ENCODE peak calls at places on chromosome 1, in nine cellular contexts. E, B, V, T, F, N, Q, J and M are unnamed samples.

GRCh38 chr1:36656271-36656670 is 173.6 kb upstream of the CSF3R start:
- DNase-seq in V (no peak), E (no peak), N (no peak), B (no peak), Q (no peak), F (no peak), J (no peak), T (no peak), M (no peak)

GRCh38 chr1:217528271-217528670 is 102.6 kb downstream of the GPATCH2 start:
- DNase-seq in Q (peak), T (peak), J (no peak), F (no peak), E (no peak), B (no peak), V (no peak), N (no peak), M (no peak)

GRCh38 chr1:54253480-54253879 is 53.5 kb downstream of the MRPL37 start:
- DNase-seq in F (peak), N (peak), V (no peak), Q (peak), B (no peak), T (peak), J (peak), E (no peak), M (no peak)

GRCh38 chr1:84223751-84224432 is 77.6 kb upstream of the SAMD13 start:
- DNase-seq in Q (no peak), V (no peak), N (no peak), B (no peak), T (peak), E (no peak), J (no peak), F (no peak), M (no peak)

GRCh38 chr1:159851386-159851785 is 11.1 kb downstream of the VSIG8 start:
- DNase-seq in N (no peak), J (no peak), T (no peak), F (no peak), Q (no peak), E (no peak), B (no peak), V (peak), M (no peak)

GRCh38 chr1:230542681-230543080 is 99.6 kb upstream of the COG2 start:
- DNase-seq in T (no peak), V (no peak), N (no peak), B (no peak), J (no peak), F (no peak), Q (no peak), E (no peak), M (no peak)

GRCh38 chr1:159938221-159938852 is 7.1 kb downstream of the IGSF9 start:
- DNase-seq in T (no peak), F (no peak), J (no peak), V (no peak), E (no peak), B (no peak), N (no peak), Q (no peak), M (no peak)

GRCh38 chr1:45867697-45868346 is 64.4 kb downstream of the MAST2 start:
- DNase-seq in N (no peak), Q (no peak), T (no peak), B (no peak), J (no peak), E (no peak), V (peak), F (no peak), M (no peak)

DNA sequence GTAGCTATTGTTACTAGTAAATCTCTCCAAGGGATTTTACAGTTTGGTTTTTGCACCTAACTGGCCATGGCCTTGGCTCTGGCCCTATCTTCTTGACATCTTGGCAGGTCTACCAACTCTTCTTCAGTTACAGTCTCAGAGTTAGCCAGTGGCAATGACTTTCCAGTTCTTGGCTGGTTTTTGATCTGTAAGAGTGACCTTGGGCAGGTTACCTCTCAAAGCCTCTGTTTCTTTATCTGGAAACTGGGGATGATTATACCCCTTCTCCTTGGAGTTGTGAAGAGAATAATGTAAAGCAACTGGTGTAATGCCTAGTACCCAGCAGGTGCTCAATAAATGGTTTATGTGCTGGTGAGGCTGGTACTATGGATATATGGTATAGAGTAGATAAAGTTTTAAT is 6.7 kb downstream of the PHGDH start:
- DNase-seq in B (no peak), N (no peak), V (no peak), F (no peak), T (no peak), J (no peak), Q (no peak), E (no peak), M (no peak)
- TF ChIP-seq CTCF in B (no peak), N (no peak), V (no peak), F (no peak), T (no peak), J (no peak), Q (no peak), E (no peak), M (no peak)

DNA sequence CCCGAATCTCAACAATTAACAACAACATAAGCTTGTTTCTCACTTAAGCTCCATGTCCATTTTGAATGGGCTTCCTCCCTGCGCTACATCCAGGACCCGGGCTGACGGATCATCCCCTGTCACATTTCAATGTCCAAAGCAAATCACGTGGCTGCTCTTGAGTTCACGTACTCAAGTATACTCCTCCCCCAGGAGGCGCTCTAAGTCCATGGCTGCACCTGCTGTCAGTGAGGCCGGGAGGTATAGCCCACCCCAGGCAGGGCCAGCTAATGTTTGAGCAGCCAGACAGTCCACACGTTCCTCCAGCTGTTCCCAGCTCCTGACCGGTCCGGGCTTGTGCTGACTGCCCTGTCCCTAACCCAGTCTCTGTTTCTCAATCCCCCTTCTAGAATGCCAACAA is 220.8 kb downstream of the SLC35F3 start:
- DNase-seq in J (no peak), B (peak), F (no peak), Q (no peak), N (no peak), T (peak), E (no peak), V (peak), M (no peak)
- TF ChIP-seq CTCF in J (no peak), B (no peak), F (no peak), Q (peak), N (peak), T (no peak), E (no peak), V (peak), M (no peak)

DNA sequence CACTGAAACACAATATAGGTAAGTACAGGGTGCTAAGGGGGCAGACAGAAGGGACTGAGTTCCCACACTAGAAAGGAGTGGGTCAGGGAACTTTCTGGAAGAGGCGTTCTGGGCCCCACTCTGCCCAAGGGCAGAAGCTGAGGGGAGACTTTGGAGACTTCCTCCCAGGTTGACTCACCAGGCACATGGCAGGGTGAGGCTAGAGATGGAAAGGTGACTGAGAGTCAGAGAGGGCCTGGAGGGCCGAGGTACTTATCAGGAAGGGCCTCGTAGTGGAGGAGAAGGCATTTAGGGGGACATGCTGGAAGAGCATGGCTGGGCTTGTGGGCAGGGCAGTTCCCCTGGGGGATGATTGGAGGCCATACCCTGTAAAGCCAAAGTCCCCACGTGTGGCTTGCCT is 159.9 kb upstream of the JUN start:
- DNase-seq in B (no peak), N (no peak), F (no peak), V (no peak), T (no peak), J (no peak), E (no peak), Q (no peak), M (no peak)
- TF ChIP-seq CTCF in B (no peak), N (no peak), F (no peak), V (no peak), T (no peak), J (no peak), E (no peak), Q (no peak), M (no peak)

DNA sequence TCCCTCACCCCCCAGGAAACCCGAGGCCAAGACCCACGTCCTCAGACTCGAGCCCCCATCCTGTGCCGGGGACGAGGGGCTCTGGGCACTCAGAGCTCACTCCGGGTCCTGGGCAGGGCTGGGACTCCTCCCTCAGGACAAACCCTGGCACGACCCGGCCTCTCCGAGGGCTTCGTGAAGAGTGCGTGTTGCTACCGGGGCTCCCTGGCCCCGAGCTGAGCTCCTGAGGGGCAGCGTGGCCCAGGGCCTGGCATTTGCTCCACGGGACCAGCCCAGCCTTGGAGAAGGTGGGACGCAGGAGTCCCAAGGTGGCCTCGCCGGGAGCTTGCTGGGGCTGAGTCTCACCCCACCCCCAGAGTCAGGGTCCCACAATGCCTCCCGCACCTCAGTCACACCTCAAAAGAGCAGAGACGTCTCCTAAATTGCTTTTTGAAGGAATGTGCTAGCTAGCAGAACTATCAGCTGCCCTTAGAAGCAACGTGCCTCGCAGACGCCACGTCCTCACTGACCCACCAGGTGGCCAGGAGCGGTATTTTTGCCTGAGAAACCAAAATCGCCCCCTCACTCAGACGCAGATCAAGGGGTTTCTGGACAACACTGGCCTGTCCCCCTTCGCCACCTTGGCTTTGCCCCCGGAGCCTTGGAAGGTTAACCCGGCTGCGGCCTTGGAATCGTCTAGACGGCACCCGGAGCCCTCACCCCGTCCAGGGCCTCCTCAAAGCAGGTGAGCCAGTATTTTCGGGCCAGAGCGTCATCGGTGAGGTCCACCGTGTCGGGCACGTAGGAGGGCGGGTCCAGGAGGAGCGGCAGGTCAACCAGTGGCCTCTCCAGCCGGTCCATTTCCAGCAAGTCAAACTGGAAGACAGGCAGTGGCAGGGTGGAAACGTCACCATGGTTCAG is 11.3 kb downstream of the PANK4 start:
- DNase-seq in F (no peak), E (no peak), B (no peak), T (no peak), V (no peak), Q (no peak), J (no peak), N (no peak), M (no peak)
- TF ChIP-seq CTCF in F (no peak), E (no peak), B (no peak), T (no peak), V (no peak), Q (peak), J (no peak), N (peak), M (no peak)